ENCODE peak calls at places on chromosome 14, in ten cellular contexts. One of them, this sample, is unnamed.

GRCh38 chr14:104224516-104225281 is 86.3 kb downstream of the KIF26A start:
- DNase-seq in CD4-positive, alpha-beta memory T cell: no peak
- DNase-seq in NCI-H526 treated with DMSO at 0.1 percent for 48 hours: peak
- DNase-seq in activated CD4-positive, alpha-beta T cell treated with anti-CD3 and anti-CD28 coated beads for 48 hours: peak
- DNase-seq in stomach: no peak
- DNase-seq in posterior cingulate gyrus: no peak
- DNase-seq in ureter: no peak
- DNase-seq in kidney tubule cell: no peak
- DNase-seq in T-cell: no peak
- DNase-seq in fibroblast of pulmonary artery: no peak
- DNase-seq in this sample: no peak

GRCh38 chr14:75960219-75960618 is 21.6 kb downstream of the TGFB3 start:
- DNase-seq in CD4-positive, alpha-beta memory T cell: no peak
- DNase-seq in NCI-H526 treated with DMSO at 0.1 percent for 48 hours: no peak
- DNase-seq in activated CD4-positive, alpha-beta T cell treated with anti-CD3 and anti-CD28 coated beads for 48 hours: no peak
- DNase-seq in stomach: no peak
- DNase-seq in posterior cingulate gyrus: no peak
- DNase-seq in ureter: no peak
- DNase-seq in kidney tubule cell: no peak
- DNase-seq in T-cell: no peak
- DNase-seq in fibroblast of pulmonary artery: no peak
- DNase-seq in this sample: no peak

GRCh38 chr14:95507174-95507573 is 9.3 kb downstream of the SYNE3 start:
- DNase-seq in CD4-positive, alpha-beta memory T cell: no peak
- DNase-seq in NCI-H526 treated with DMSO at 0.1 percent for 48 hours: no peak
- DNase-seq in activated CD4-positive, alpha-beta T cell treated with anti-CD3 and anti-CD28 coated beads for 48 hours: no peak
- DNase-seq in stomach: peak
- DNase-seq in posterior cingulate gyrus: no peak
- DNase-seq in ureter: peak
- DNase-seq in kidney tubule cell: peak
- DNase-seq in T-cell: no peak
- DNase-seq in fibroblast of pulmonary artery: peak
- DNase-seq in this sample: peak

GRCh38 chr14:57533214-57533613 is 39.6 kb upstream of the CCDC198 start:
- DNase-seq in CD4-positive, alpha-beta memory T cell: no peak
- DNase-seq in NCI-H526 treated with DMSO at 0.1 percent for 48 hours: peak
- DNase-seq in activated CD4-positive, alpha-beta T cell treated with anti-CD3 and anti-CD28 coated beads for 48 hours: peak
- DNase-seq in stomach: no peak
- DNase-seq in posterior cingulate gyrus: no peak
- DNase-seq in ureter: no peak
- DNase-seq in kidney tubule cell: peak
- DNase-seq in T-cell: no peak
- DNase-seq in fibroblast of pulmonary artery: peak
- DNase-seq in this sample: no peak

GRCh38 chr14:73463411-73463810 is 5.1 kb upstream of the NUMB start:
- DNase-seq in CD4-positive, alpha-beta memory T cell: no peak
- DNase-seq in NCI-H526 treated with DMSO at 0.1 percent for 48 hours: no peak
- DNase-seq in activated CD4-positive, alpha-beta T cell treated with anti-CD3 and anti-CD28 coated beads for 48 hours: peak
- DNase-seq in stomach: peak
- DNase-seq in posterior cingulate gyrus: no peak
- DNase-seq in ureter: no peak
- DNase-seq in kidney tubule cell: peak
- DNase-seq in T-cell: no peak
- DNase-seq in fibroblast of pulmonary artery: peak
- DNase-seq in this sample: peak

GRCh38 chr14:100076133-100076532 is 10.9 kb downstream of the EVL start:
- DNase-seq in CD4-positive, alpha-beta memory T cell: peak
- DNase-seq in NCI-H526 treated with DMSO at 0.1 percent for 48 hours: no peak
- DNase-seq in activated CD4-positive, alpha-beta T cell treated with anti-CD3 and anti-CD28 coated beads for 48 hours: peak
- DNase-seq in stomach: no peak
- DNase-seq in posterior cingulate gyrus: no peak
- DNase-seq in ureter: no peak
- DNase-seq in kidney tubule cell: peak
- DNase-seq in T-cell: no peak
- DNase-seq in fibroblast of pulmonary artery: no peak
- DNase-seq in this sample: peak

GRCh38 chr14:105891631-105892452 is 365.5 kb downstream of the TMEM121 start:
- DNase-seq in CD4-positive, alpha-beta memory T cell: no peak
- DNase-seq in NCI-H526 treated with DMSO at 0.1 percent for 48 hours: no peak
- DNase-seq in activated CD4-positive, alpha-beta T cell treated with anti-CD3 and anti-CD28 coated beads for 48 hours: no peak
- DNase-seq in stomach: peak
- DNase-seq in posterior cingulate gyrus: peak
- DNase-seq in ureter: no peak
- DNase-seq in kidney tubule cell: no peak
- DNase-seq in T-cell: no peak
- DNase-seq in fibroblast of pulmonary artery: no peak
- DNase-seq in this sample: no peak

GRCh38 chr14:64232095-64232830 is 61.9 kb downstream of the ESR2 start:
- DNase-seq in CD4-positive, alpha-beta memory T cell: no peak
- DNase-seq in NCI-H526 treated with DMSO at 0.1 percent for 48 hours: no peak
- DNase-seq in activated CD4-positive, alpha-beta T cell treated with anti-CD3 and anti-CD28 coated beads for 48 hours: peak
- DNase-seq in stomach: no peak
- DNase-seq in posterior cingulate gyrus: no peak
- DNase-seq in ureter: peak
- DNase-seq in kidney tubule cell: peak
- DNase-seq in T-cell: no peak
- DNase-seq in fibroblast of pulmonary artery: peak
- DNase-seq in this sample: peak

GRCh38 chr14:79712302-79712950 is 498.9 kb downstream of the DIO2 start:
- DNase-seq in CD4-positive, alpha-beta memory T cell: no peak
- DNase-seq in NCI-H526 treated with DMSO at 0.1 percent for 48 hours: no peak
- DNase-seq in activated CD4-positive, alpha-beta T cell treated with anti-CD3 and anti-CD28 coated beads for 48 hours: no peak
- DNase-seq in stomach: no peak
- DNase-seq in posterior cingulate gyrus: no peak
- DNase-seq in ureter: no peak
- DNase-seq in kidney tubule cell: no peak
- DNase-seq in T-cell: no peak
- DNase-seq in fibroblast of pulmonary artery: no peak
- DNase-seq in this sample: no peak

GRCh38 chr14:76922599-76922998 is 96.4 kb downstream of the LRRC74A start:
- DNase-seq in CD4-positive, alpha-beta memory T cell: no peak
- DNase-seq in NCI-H526 treated with DMSO at 0.1 percent for 48 hours: no peak
- DNase-seq in activated CD4-positive, alpha-beta T cell treated with anti-CD3 and anti-CD28 coated beads for 48 hours: no peak
- DNase-seq in stomach: no peak
- DNase-seq in posterior cingulate gyrus: peak
- DNase-seq in ureter: no peak
- DNase-seq in kidney tubule cell: no peak
- DNase-seq in T-cell: no peak
- DNase-seq in fibroblast of pulmonary artery: peak
- DNase-seq in this sample: peak

GRCh38 chr14:68782091-68782981 is 10.5 kb downstream of the ZFP36L1 start:
- DNase-seq in CD4-positive, alpha-beta memory T cell: peak
- DNase-seq in NCI-H526 treated with DMSO at 0.1 percent for 48 hours: no peak
- DNase-seq in activated CD4-positive, alpha-beta T cell treated with anti-CD3 and anti-CD28 coated beads for 48 hours: peak
- DNase-seq in stomach: peak
- DNase-seq in posterior cingulate gyrus: no peak
- DNase-seq in ureter: peak
- DNase-seq in kidney tubule cell: no peak
- DNase-seq in T-cell: peak
- DNase-seq in fibroblast of pulmonary artery: no peak
- DNase-seq in this sample: no peak

GRCh38 chr14:70721542-70721941 is 79.8 kb downstream of the TTC9 start:
- DNase-seq in CD4-positive, alpha-beta memory T cell: no peak
- DNase-seq in NCI-H526 treated with DMSO at 0.1 percent for 48 hours: no peak
- DNase-seq in activated CD4-positive, alpha-beta T cell treated with anti-CD3 and anti-CD28 coated beads for 48 hours: no peak
- DNase-seq in stomach: no peak
- DNase-seq in posterior cingulate gyrus: no peak
- DNase-seq in ureter: no peak
- DNase-seq in kidney tubule cell: peak
- DNase-seq in T-cell: no peak
- DNase-seq in fibroblast of pulmonary artery: no peak
- DNase-seq in this sample: peak

GRCh38 chr14:96564389-96564788 is 62.2 kb downstream of the PAPOLA start:
- DNase-seq in CD4-positive, alpha-beta memory T cell: no peak
- DNase-seq in NCI-H526 treated with DMSO at 0.1 percent for 48 hours: no peak
- DNase-seq in activated CD4-positive, alpha-beta T cell treated with anti-CD3 and anti-CD28 coated beads for 48 hours: no peak
- DNase-seq in stomach: no peak
- DNase-seq in posterior cingulate gyrus: no peak
- DNase-seq in ureter: no peak
- DNase-seq in kidney tubule cell: no peak
- DNase-seq in T-cell: no peak
- DNase-seq in fibroblast of pulmonary artery: peak
- DNase-seq in this sample: no peak

GRCh38 chr14:102827716-102828115 is 50.5 kb downstream of the TRAF3 start:
- DNase-seq in CD4-positive, alpha-beta memory T cell: no peak
- DNase-seq in NCI-H526 treated with DMSO at 0.1 percent for 48 hours: no peak
- DNase-seq in activated CD4-positive, alpha-beta T cell treated with anti-CD3 and anti-CD28 coated beads for 48 hours: no peak
- DNase-seq in stomach: no peak
- DNase-seq in posterior cingulate gyrus: no peak
- DNase-seq in ureter: no peak
- DNase-seq in kidney tubule cell: peak
- DNase-seq in T-cell: no peak
- DNase-seq in fibroblast of pulmonary artery: no peak
- DNase-seq in this sample: peak

GRCh38 chr14:21066882-21067502 is 3.1 kb upstream of the ARHGEF40 start:
- DNase-seq in CD4-positive, alpha-beta memory T cell: no peak
- DNase-seq in NCI-H526 treated with DMSO at 0.1 percent for 48 hours: no peak
- DNase-seq in activated CD4-positive, alpha-beta T cell treated with anti-CD3 and anti-CD28 coated beads for 48 hours: no peak
- DNase-seq in stomach: no peak
- DNase-seq in posterior cingulate gyrus: no peak
- DNase-seq in ureter: no peak
- DNase-seq in kidney tubule cell: no peak
- DNase-seq in T-cell: no peak
- DNase-seq in fibroblast of pulmonary artery: no peak
- DNase-seq in this sample: no peak

GRCh38 chr14:72810201-72810600 is 83.7 kb downstream of the DPF3 start:
- DNase-seq in CD4-positive, alpha-beta memory T cell: peak
- DNase-seq in NCI-H526 treated with DMSO at 0.1 percent for 48 hours: no peak
- DNase-seq in activated CD4-positive, alpha-beta T cell treated with anti-CD3 and anti-CD28 coated beads for 48 hours: peak
- DNase-seq in stomach: no peak
- DNase-seq in posterior cingulate gyrus: no peak
- DNase-seq in ureter: no peak
- DNase-seq in kidney tubule cell: no peak
- DNase-seq in T-cell: peak
- DNase-seq in fibroblast of pulmonary artery: no peak
- DNase-seq in this sample: no peak

GRCh38 chr14:73339846-73340565 is 102.7 kb downstream of the PAPLN start:
- DNase-seq in CD4-positive, alpha-beta memory T cell: no peak
- DNase-seq in NCI-H526 treated with DMSO at 0.1 percent for 48 hours: peak
- DNase-seq in activated CD4-positive, alpha-beta T cell treated with anti-CD3 and anti-CD28 coated beads for 48 hours: no peak
- DNase-seq in stomach: no peak
- DNase-seq in posterior cingulate gyrus: no peak
- DNase-seq in ureter: no peak
- DNase-seq in kidney tubule cell: no peak
- DNase-seq in T-cell: no peak
- DNase-seq in fibroblast of pulmonary artery: no peak
- DNase-seq in this sample: no peak

GRCh38 chr14:58947816-58948440 is 240.5 kb upstream of the DAAM1 start:
- DNase-seq in CD4-positive, alpha-beta memory T cell: no peak
- DNase-seq in NCI-H526 treated with DMSO at 0.1 percent for 48 hours: peak
- DNase-seq in activated CD4-positive, alpha-beta T cell treated with anti-CD3 and anti-CD28 coated beads for 48 hours: no peak
- DNase-seq in stomach: no peak
- DNase-seq in posterior cingulate gyrus: no peak
- DNase-seq in ureter: no peak
- DNase-seq in kidney tubule cell: no peak
- DNase-seq in T-cell: no peak
- DNase-seq in fibroblast of pulmonary artery: no peak
- DNase-seq in this sample: no peak

GRCh38 chr14:103194256-103195045 is 71.2 kb downstream of the TNFAIP2 start:
- DNase-seq in CD4-positive, alpha-beta memory T cell: no peak
- DNase-seq in NCI-H526 treated with DMSO at 0.1 percent for 48 hours: no peak
- DNase-seq in activated CD4-positive, alpha-beta T cell treated with anti-CD3 and anti-CD28 coated beads for 48 hours: no peak
- DNase-seq in stomach: no peak
- DNase-seq in posterior cingulate gyrus: no peak
- DNase-seq in ureter: no peak
- DNase-seq in kidney tubule cell: peak
- DNase-seq in T-cell: no peak
- DNase-seq in fibroblast of pulmonary artery: peak
- DNase-seq in this sample: peak

GRCh38 chr14:93707475-93707874 is 80.8 kb downstream of the PRIMA1 start:
- DNase-seq in CD4-positive, alpha-beta memory T cell: no peak
- DNase-seq in NCI-H526 treated with DMSO at 0.1 percent for 48 hours: no peak
- DNase-seq in activated CD4-positive, alpha-beta T cell treated with anti-CD3 and anti-CD28 coated beads for 48 hours: no peak
- DNase-seq in stomach: no peak
- DNase-seq in posterior cingulate gyrus: no peak
- DNase-seq in ureter: no peak
- DNase-seq in kidney tubule cell: no peak
- DNase-seq in T-cell: no peak
- DNase-seq in fibroblast of pulmonary artery: no peak
- DNase-seq in this sample: no peak

GRCh38 chr14:70906785-70907171 is 481 bp upstream of the PCNX1 start:
- DNase-seq in CD4-positive, alpha-beta memory T cell: no peak
- DNase-seq in NCI-H526 treated with DMSO at 0.1 percent for 48 hours: peak
- DNase-seq in activated CD4-positive, alpha-beta T cell treated with anti-CD3 and anti-CD28 coated beads for 48 hours: no peak
- DNase-seq in stomach: no peak
- DNase-seq in posterior cingulate gyrus: no peak
- DNase-seq in ureter: no peak
- DNase-seq in kidney tubule cell: no peak
- DNase-seq in T-cell: no peak
- DNase-seq in fibroblast of pulmonary artery: no peak
- DNase-seq in this sample: no peak

GRCh38 chr14:23299558-23299957 is 3.1 kb downstream of the PPP1R3E start:
- DNase-seq in CD4-positive, alpha-beta memory T cell: peak
- DNase-seq in NCI-H526 treated with DMSO at 0.1 percent for 48 hours: no peak
- DNase-seq in activated CD4-positive, alpha-beta T cell treated with anti-CD3 and anti-CD28 coated beads for 48 hours: no peak
- DNase-seq in stomach: no peak
- DNase-seq in posterior cingulate gyrus: no peak
- DNase-seq in ureter: no peak
- DNase-seq in kidney tubule cell: peak
- DNase-seq in T-cell: no peak
- DNase-seq in fibroblast of pulmonary artery: peak
- DNase-seq in this sample: peak

GRCh38 chr14:22847661-22848341 is 11.4 kb downstream of the MMP14 start:
- DNase-seq in CD4-positive, alpha-beta memory T cell: no peak
- DNase-seq in NCI-H526 treated with DMSO at 0.1 percent for 48 hours: no peak
- DNase-seq in activated CD4-positive, alpha-beta T cell treated with anti-CD3 and anti-CD28 coated beads for 48 hours: no peak
- DNase-seq in stomach: no peak
- DNase-seq in posterior cingulate gyrus: no peak
- DNase-seq in ureter: no peak
- DNase-seq in kidney tubule cell: peak
- DNase-seq in T-cell: no peak
- DNase-seq in fibroblast of pulmonary artery: peak
- DNase-seq in this sample: peak

This sample was measured in IMR-90.